ENCODE peak calls at places on chromosomes 12 and 14, in five cellular contexts. One of them, this sample, is unnamed.

GRCh38 chr14:33946679-33947078 is 4.2 kb downstream of the EGLN3 start:
- DNase-seq in HTR-8/SVneo: no peak
- DNase-seq in LoVo: no peak
- DNase-seq in activated effector memory CD4-positive, alpha-beta T cell treated with Interleukin-2 at 50 U/mL for 16 hours: no peak
- DNase-seq in nucleus accumbens: no peak
- DNase-seq in this sample: no peak

GRCh38 chr14:62307844-62308243 is 545.6 kb downstream of the SNAPC1 start:
- DNase-seq in LoVo: no peak
- DNase-seq in nucleus accumbens: no peak
- DNase-seq in activated effector memory CD4-positive, alpha-beta T cell treated with Interleukin-2 at 50 U/mL for 16 hours: no peak
- DNase-seq in HTR-8/SVneo: no peak
- DNase-seq in this sample: peak; percentile 14

GRCh38 chr12:95473440-95473946 is 459 bp upstream of the METAP2 start:
- DNase-seq in nucleus accumbens: peak; percentile 51
- DNase-seq in HTR-8/SVneo: peak; percentile 49
- DNase-seq in LoVo: peak; percentile 61
- DNase-seq in activated effector memory CD4-positive, alpha-beta T cell treated with Interleukin-2 at 50 U/mL for 16 hours: no peak
- DNase-seq in this sample: no peak

GRCh38 chr14:60805881-60806569 is 71.5 kb downstream of the MNAT1 start:
- DNase-seq in activated effector memory CD4-positive, alpha-beta T cell treated with Interleukin-2 at 50 U/mL for 16 hours: no peak
- DNase-seq in LoVo: no peak
- DNase-seq in nucleus accumbens: no peak
- DNase-seq in HTR-8/SVneo: peak; percentile 48
- DNase-seq in this sample: no peak

GRCh38 chr12:64407342-64408223 is 3.4 kb downstream of the XPOT start:
- DNase-seq in nucleus accumbens: no peak
- DNase-seq in LoVo: no peak
- DNase-seq in HTR-8/SVneo: no peak
- DNase-seq in activated effector memory CD4-positive, alpha-beta T cell treated with Interleukin-2 at 50 U/mL for 16 hours: no peak
- DNase-seq in this sample: peak; percentile 4

GRCh38 chr12:42660968-42661937 is 71.7 kb upstream of the PRICKLE1 start:
- DNase-seq in HTR-8/SVneo: no peak
- DNase-seq in LoVo: no peak
- DNase-seq in activated effector memory CD4-positive, alpha-beta T cell treated with Interleukin-2 at 50 U/mL for 16 hours: no peak
- DNase-seq in nucleus accumbens: no peak
- DNase-seq in this sample: no peak

GRCh38 chr12:103924761-103925641 is 5.2 kb upstream of the HSP90B1 start:
- DNase-seq in activated effector memory CD4-positive, alpha-beta T cell treated with Interleukin-2 at 50 U/mL for 16 hours: no peak
- DNase-seq in LoVo: peak; percentile 72
- DNase-seq in HTR-8/SVneo: no peak
- DNase-seq in nucleus accumbens: no peak
- DNase-seq in this sample: peak; percentile 47

GRCh38 chr12:47753021-47754001 is 5.4 kb downstream of the RAPGEF3 start:
- DNase-seq in LoVo: peak; percentile 40
- DNase-seq in HTR-8/SVneo: no peak
- DNase-seq in nucleus accumbens: no peak
- DNase-seq in activated effector memory CD4-positive, alpha-beta T cell treated with Interleukin-2 at 50 U/mL for 16 hours: no peak
- DNase-seq in this sample: peak; percentile 96

GRCh38 chr12:64889434-64890216 is 65.2 kb downstream of the TBC1D30 start:
- DNase-seq in HTR-8/SVneo: no peak
- DNase-seq in nucleus accumbens: no peak
- DNase-seq in activated effector memory CD4-positive, alpha-beta T cell treated with Interleukin-2 at 50 U/mL for 16 hours: no peak
- DNase-seq in LoVo: peak; percentile 8
- DNase-seq in this sample: peak; percentile 96

GRCh38 chr12:111775205-111776193 is 8.8 kb downstream of the ALDH2 start:
- DNase-seq in activated effector memory CD4-positive, alpha-beta T cell treated with Interleukin-2 at 50 U/mL for 16 hours: no peak
- DNase-seq in LoVo: peak; percentile 42
- DNase-seq in HTR-8/SVneo: peak; percentile 44
- DNase-seq in nucleus accumbens: peak; percentile 68
- DNase-seq in this sample: peak; percentile 93

This sample was measured in mesendoderm.